ENCODE peak calls at places on chromosomes 16 and 17, in eight cellular contexts. One of them, this sample, is unnamed.

GRCh38 chr17:17540935-17541639 is 44.9 kb upstream of the RASD1 start:
- DNase-seq in CD8-positive, alpha-beta T cell: no peak
- DNase-seq in psoas muscle: peak
- DNase-seq in mesothelial cell of epicardium: no peak
- DNase-seq in omental fat pad: no peak
- DNase-seq in cardiac muscle cell: no peak
- DNase-seq in Calu3: no peak
- DNase-seq in endothelial cell: no peak
- DNase-seq in this sample: no peak

GRCh38 chr17:58172369-58173071 is 5.7 kb downstream of the OR4D2 start:
- DNase-seq in omental fat pad: no peak
- DNase-seq in cardiac muscle cell: peak
- DNase-seq in endothelial cell: peak
- DNase-seq in psoas muscle: no peak
- DNase-seq in mesothelial cell of epicardium: no peak
- DNase-seq in Calu3: peak
- DNase-seq in CD8-positive, alpha-beta T cell: peak
- DNase-seq in this sample: no peak

GRCh38 chr16:12231666-12232065 is 255.1 kb downstream of the SNX29 start:
- DNase-seq in cardiac muscle cell: no peak
- DNase-seq in omental fat pad: no peak
- DNase-seq in psoas muscle: no peak
- DNase-seq in mesothelial cell of epicardium: no peak
- DNase-seq in endothelial cell: no peak
- DNase-seq in Calu3: no peak
- DNase-seq in CD8-positive, alpha-beta T cell: no peak
- DNase-seq in this sample: no peak

GRCh38 chr16:8611886-8612595 is 9.5 kb upstream of the METTL22 start:
- DNase-seq in CD8-positive, alpha-beta T cell: no peak
- DNase-seq in endothelial cell: no peak
- DNase-seq in Calu3: no peak
- DNase-seq in omental fat pad: no peak
- DNase-seq in mesothelial cell of epicardium: no peak
- DNase-seq in psoas muscle: no peak
- DNase-seq in cardiac muscle cell: peak
- DNase-seq in this sample: no peak

GRCh38 chr16:23141959-23142740 is 7.1 kb downstream of the USP31 start:
- DNase-seq in Calu3: no peak
- DNase-seq in cardiac muscle cell: no peak
- DNase-seq in psoas muscle: no peak
- DNase-seq in endothelial cell: no peak
- DNase-seq in mesothelial cell of epicardium: no peak
- DNase-seq in omental fat pad: no peak
- DNase-seq in CD8-positive, alpha-beta T cell: no peak
- DNase-seq in this sample: no peak

GRCh38 chr16:19749571-19750080 is 31.6 kb downstream of the IQCK start:
- DNase-seq in CD8-positive, alpha-beta T cell: no peak
- DNase-seq in endothelial cell: no peak
- DNase-seq in psoas muscle: no peak
- DNase-seq in cardiac muscle cell: no peak
- DNase-seq in mesothelial cell of epicardium: no peak
- DNase-seq in Calu3: no peak
- DNase-seq in omental fat pad: no peak
- DNase-seq in this sample: no peak

GRCh38 chr17:40366861-40367518 is 2.5 kb upstream of the GJD3 start:
- DNase-seq in Calu3: no peak
- DNase-seq in CD8-positive, alpha-beta T cell: no peak
- DNase-seq in omental fat pad: no peak
- DNase-seq in psoas muscle: no peak
- DNase-seq in endothelial cell: no peak
- DNase-seq in cardiac muscle cell: no peak
- DNase-seq in mesothelial cell of epicardium: no peak
- DNase-seq in this sample: no peak

GRCh38 chr17:38746004-38746892 is 1.9 kb downstream of the PCGF2 start:
- DNase-seq in Calu3: no peak
- DNase-seq in endothelial cell: no peak
- DNase-seq in mesothelial cell of epicardium: no peak
- DNase-seq in CD8-positive, alpha-beta T cell: no peak
- DNase-seq in psoas muscle: peak
- DNase-seq in cardiac muscle cell: no peak
- DNase-seq in omental fat pad: no peak
- DNase-seq in this sample: no peak

GRCh38 chr17:78356163-78356713 is 3.6 kb downstream of the SOCS3 start:
- DNase-seq in CD8-positive, alpha-beta T cell: peak
- DNase-seq in cardiac muscle cell: peak
- DNase-seq in psoas muscle: peak
- DNase-seq in mesothelial cell of epicardium: no peak
- DNase-seq in omental fat pad: peak
- DNase-seq in Calu3: peak
- DNase-seq in endothelial cell: no peak
- DNase-seq in this sample: no peak

GRCh38 chr17:13833921-13834320 is 232.2 kb upstream of the HS3ST3A1 start:
- DNase-seq in Calu3: no peak
- DNase-seq in omental fat pad: no peak
- DNase-seq in mesothelial cell of epicardium: no peak
- DNase-seq in cardiac muscle cell: no peak
- DNase-seq in endothelial cell: no peak
- DNase-seq in psoas muscle: no peak
- DNase-seq in CD8-positive, alpha-beta T cell: no peak
- DNase-seq in this sample: no peak
- TF ChIP-seq CTCF in Calu3: no peak
- TF ChIP-seq CTCF in omental fat pad: no peak
- TF ChIP-seq CTCF in mesothelial cell of epicardium: no peak
- TF ChIP-seq CTCF in cardiac muscle cell: no peak
- TF ChIP-seq CTCF in endothelial cell: no peak
- TF ChIP-seq CTCF in psoas muscle: no peak
- TF ChIP-seq CTCF in CD8-positive, alpha-beta T cell: no peak
- TF ChIP-seq CTCF in this sample: no peak

DNA sequence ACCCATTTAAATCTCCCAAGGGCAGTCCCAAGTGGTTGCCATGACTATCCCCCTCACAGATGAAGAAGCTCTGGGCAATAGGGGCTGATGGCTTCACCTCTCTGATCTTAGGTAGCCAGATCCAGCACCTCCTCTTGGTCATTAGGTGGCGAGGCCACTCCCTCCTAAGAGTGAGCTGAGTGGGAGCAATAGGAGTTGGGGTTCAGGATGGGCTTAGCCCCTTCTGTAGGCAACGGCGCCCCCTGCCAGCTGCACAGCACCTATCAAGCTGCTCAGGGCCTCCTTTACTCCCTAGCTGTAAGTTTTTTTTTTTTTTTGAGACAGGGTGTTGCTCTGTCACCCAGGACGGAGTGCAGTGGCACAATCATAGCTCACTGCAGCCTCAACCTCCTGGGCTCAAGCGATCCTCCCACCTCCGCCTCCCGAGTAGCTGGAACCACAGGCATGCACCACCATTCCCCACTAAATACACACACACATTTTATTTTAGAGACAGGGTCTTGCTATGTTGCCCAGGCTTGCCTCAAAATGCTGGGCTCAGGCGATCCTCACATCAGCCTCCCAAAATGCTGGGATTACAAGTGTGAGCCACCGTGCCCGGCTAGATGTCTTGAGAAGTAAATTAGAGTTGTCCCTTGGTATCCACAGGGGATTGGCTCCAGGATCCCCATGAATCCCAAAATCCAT is 3.5 kb upstream of the RRAD start:
- DNase-seq in mesothelial cell of epicardium: no peak
- DNase-seq in endothelial cell: no peak
- DNase-seq in Calu3: peak
- DNase-seq in psoas muscle: peak
- DNase-seq in CD8-positive, alpha-beta T cell: no peak
- DNase-seq in omental fat pad: no peak
- DNase-seq in cardiac muscle cell: peak
- DNase-seq in this sample: no peak
- TF ChIP-seq CTCF in mesothelial cell of epicardium: no peak
- TF ChIP-seq CTCF in endothelial cell: no peak
- TF ChIP-seq CTCF in Calu3: peak
- TF ChIP-seq CTCF in psoas muscle: peak
- TF ChIP-seq CTCF in CD8-positive, alpha-beta T cell: peak
- TF ChIP-seq CTCF in omental fat pad: no peak
- TF ChIP-seq CTCF in cardiac muscle cell: peak
- TF ChIP-seq CTCF in this sample: peak

GRCh38 chr16:66699898-66700297 is 3.4 kb upstream of the CMTM4 start:
- DNase-seq in Calu3: no peak
- DNase-seq in omental fat pad: no peak
- DNase-seq in endothelial cell: no peak
- DNase-seq in cardiac muscle cell: no peak
- DNase-seq in mesothelial cell of epicardium: no peak
- DNase-seq in psoas muscle: no peak
- DNase-seq in CD8-positive, alpha-beta T cell: no peak
- DNase-seq in this sample: no peak

GRCh38 chr16:66695474-66695934 is 1.0 kb downstream of the CMTM4 start:
- DNase-seq in psoas muscle: no peak
- DNase-seq in CD8-positive, alpha-beta T cell: no peak
- DNase-seq in mesothelial cell of epicardium: no peak
- DNase-seq in Calu3: no peak
- DNase-seq in endothelial cell: no peak
- DNase-seq in cardiac muscle cell: no peak
- DNase-seq in omental fat pad: no peak
- DNase-seq in this sample: no peak

GRCh38 chr16:66695935-66696668 is 441 bp downstream of the CMTM4 start:
- DNase-seq in psoas muscle: peak
- DNase-seq in Calu3: peak
- DNase-seq in CD8-positive, alpha-beta T cell: peak
- DNase-seq in endothelial cell: peak
- DNase-seq in mesothelial cell of epicardium: peak
- DNase-seq in cardiac muscle cell: no peak
- DNase-seq in omental fat pad: no peak
- DNase-seq in this sample: peak

GRCh38 chr16:66698046-66698445 is 1.5 kb upstream of the CMTM4 start:
- DNase-seq in mesothelial cell of epicardium: no peak
- DNase-seq in psoas muscle: no peak
- DNase-seq in CD8-positive, alpha-beta T cell: no peak
- DNase-seq in endothelial cell: no peak
- DNase-seq in cardiac muscle cell: no peak
- DNase-seq in Calu3: no peak
- DNase-seq in omental fat pad: no peak
- DNase-seq in this sample: no peak

GRCh38 chr16:66696669-66697630 is at the start of gene CMTM4:
- DNase-seq in CD8-positive, alpha-beta T cell: peak
- DNase-seq in mesothelial cell of epicardium: peak
- DNase-seq in endothelial cell: peak
- DNase-seq in omental fat pad: peak
- DNase-seq in Calu3: peak
- DNase-seq in cardiac muscle cell: peak
- DNase-seq in psoas muscle: peak
- DNase-seq in this sample: peak
- TF ChIP-seq CTCF in CD8-positive, alpha-beta T cell: no peak
- TF ChIP-seq CTCF in mesothelial cell of epicardium: no peak
- TF ChIP-seq CTCF in endothelial cell: no peak
- TF ChIP-seq CTCF in omental fat pad: no peak
- TF ChIP-seq CTCF in Calu3: no peak
- TF ChIP-seq CTCF in cardiac muscle cell: no peak
- TF ChIP-seq CTCF in psoas muscle: peak
- TF ChIP-seq CTCF in this sample: peak

DNA sequence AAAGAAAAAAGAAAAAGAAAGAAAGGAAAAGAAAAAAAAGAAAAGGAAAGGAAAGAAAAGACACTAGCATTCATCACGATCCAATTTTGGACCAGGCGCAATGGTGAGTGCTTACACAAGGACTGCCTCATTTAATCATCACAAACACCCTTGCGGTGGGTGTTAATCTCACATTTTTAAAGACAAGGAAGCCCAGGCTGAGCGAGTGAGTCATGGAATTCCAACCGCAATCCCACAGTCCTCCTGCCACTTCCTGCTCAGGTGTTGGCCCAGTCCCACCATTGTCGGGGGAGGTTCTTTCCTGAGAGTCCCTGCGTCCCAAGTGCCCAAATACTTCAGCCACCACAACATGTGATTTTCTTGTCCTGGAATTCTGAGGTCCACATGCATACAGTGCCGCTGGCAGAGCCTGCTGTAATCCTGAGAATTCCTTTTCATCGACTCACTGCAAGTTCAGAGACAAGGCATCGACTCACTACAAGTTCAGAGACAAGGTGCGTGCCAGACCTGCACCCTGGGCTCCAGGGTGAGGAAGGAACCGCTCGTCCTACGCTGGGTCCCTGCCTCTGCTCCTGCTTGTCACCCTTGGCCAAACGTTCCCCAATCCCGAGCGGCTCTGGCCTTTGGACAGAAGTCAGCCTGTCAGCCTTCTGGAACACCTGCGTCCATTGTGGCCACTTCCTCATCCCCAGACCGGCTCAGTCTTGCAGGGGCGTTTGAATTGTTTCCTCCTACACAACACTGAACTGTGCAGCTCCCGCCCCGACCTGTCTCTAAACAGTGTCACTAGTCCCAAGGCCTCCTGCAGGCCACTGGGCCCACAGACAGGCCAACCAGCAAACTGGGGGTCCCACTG is 5.8 kb downstream of the ZG16B start:
- DNase-seq in psoas muscle: peak
- DNase-seq in CD8-positive, alpha-beta T cell: no peak
- DNase-seq in cardiac muscle cell: peak
- DNase-seq in Calu3: peak
- DNase-seq in endothelial cell: no peak
- DNase-seq in mesothelial cell of epicardium: no peak
- DNase-seq in omental fat pad: no peak
- DNase-seq in this sample: no peak
- TF ChIP-seq CTCF in psoas muscle: no peak
- TF ChIP-seq CTCF in CD8-positive, alpha-beta T cell: no peak
- TF ChIP-seq CTCF in cardiac muscle cell: no peak
- TF ChIP-seq CTCF in Calu3: peak
- TF ChIP-seq CTCF in endothelial cell: no peak
- TF ChIP-seq CTCF in mesothelial cell of epicardium: no peak
- TF ChIP-seq CTCF in omental fat pad: no peak
- TF ChIP-seq CTCF in this sample: no peak

GRCh38 chr17:74769856-74770497 is 6.2 kb downstream of the NAT9 start:
- DNase-seq in psoas muscle: no peak
- DNase-seq in omental fat pad: no peak
- DNase-seq in mesothelial cell of epicardium: no peak
- DNase-seq in cardiac muscle cell: no peak
- DNase-seq in CD8-positive, alpha-beta T cell: no peak
- DNase-seq in endothelial cell: no peak
- DNase-seq in Calu3: no peak
- DNase-seq in this sample: no peak
- TF ChIP-seq CTCF in psoas muscle: no peak
- TF ChIP-seq CTCF in omental fat pad: no peak
- TF ChIP-seq CTCF in mesothelial cell of epicardium: no peak
- TF ChIP-seq CTCF in cardiac muscle cell: no peak
- TF ChIP-seq CTCF in CD8-positive, alpha-beta T cell: no peak
- TF ChIP-seq CTCF in endothelial cell: no peak
- TF ChIP-seq CTCF in Calu3: no peak
- TF ChIP-seq CTCF in this sample: no peak

This sample was measured in progenitor cell of endocrine pancreas.